ENCODE peak calls at places on chromosome 22, in eight cellular contexts. J is HS-27A; B is choroid plexus epithelial cell; E is HCEC 1CT; A is astrocyte of the spinal cord; O is pons; C is stimulated activated CD8-positive, alpha-beta memory T cell treated with anti-CD3 and anti-CD28 coated beads, Interleukin-4, amount 100 ng/mL, for 24 hours; U is GM18507. X is an unnamed sample.

GRCh38 chr22:40213478-40213877 is 35.8 kb downstream of the TNRC6B start:
- DNase-seq in A (peak), C (no peak), E (no peak), J (no peak), U (no peak), O (no peak), B (peak), X (no peak)

GRCh38 chr22:47613606-47614350 is 851.3 kb downstream of the TBC1D22A start:
- DNase-seq in A (no peak), J (no peak), O (no peak), E (no peak), C (no peak), B (no peak), U (no peak), X (no peak)

GRCh38 chr22:49208768-49209252 is 618.9 kb downstream of the BRD1 start:
- DNase-seq in A (no peak), B (no peak), O (no peak), U (no peak), J (no peak), C (no peak), E (no peak), X (no peak)

GRCh38 chr22:24580276-24580675 is 12.6 kb downstream of the LRRC75B start:
- DNase-seq in E (peak), C (no peak), B (peak), J (no peak), A (peak), U (no peak), O (no peak), X (peak)

GRCh38 chr22:47630741-47631534 is 868.5 kb downstream of the TBC1D22A start:
- DNase-seq in A (no peak), C (no peak), E (no peak), U (no peak), J (no peak), B (no peak), O (no peak), X (no peak)

GRCh38 chr22:22342697-22343602 is 98.4 kb downstream of the VPREB1 start:
- DNase-seq in J (no peak), C (peak), O (no peak), A (peak), B (peak), U (peak), E (no peak), X (peak)

GRCh38 chr22:18096823-18097222 is 13.8 kb upstream of the TUBA8 start:
- DNase-seq in J (no peak), U (no peak), C (no peak), A (no peak), O (no peak), B (no peak), E (no peak), X (no peak)

GRCh38 chr22:17836977-17837742 is 62.9 kb upstream of the BID start:
- DNase-seq in C (no peak), O (no peak), B (peak), U (no peak), E (no peak), A (no peak), J (no peak), X (no peak)

GRCh38 chr22:43206515-43207161 is 19.7 kb upstream of the TTLL12 start:
- DNase-seq in U (no peak), B (no peak), O (no peak), C (no peak), E (no peak), A (no peak), J (no peak), X (no peak)

GRCh38 chr22:19576460-19577421 is 52.5 kb upstream of the CLDN5 start:
- DNase-seq in C (peak), E (peak), B (peak), J (no peak), U (peak), O (no peak), A (peak), X (peak)

GRCh38 chr22:50622723-50623327 is 5.1 kb downstream of the ARSA start:
- DNase-seq in A (no peak), B (no peak), C (no peak), O (no peak), E (no peak), U (no peak), J (no peak), X (peak)

GRCh38 chr22:18962308-18962635 is 26.2 kb upstream of the PRODH start:
- DNase-seq in C (no peak), O (no peak), E (no peak), J (no peak), A (no peak), B (no peak), U (no peak), X (no peak)

GRCh38 chr22:20440637-20441591 is 3.3 kb upstream of the SCARF2 start:
- DNase-seq in B (no peak), O (no peak), J (no peak), E (no peak), A (no peak), U (no peak), C (no peak), X (no peak)

GRCh38 chr22:18991828-18992442 is 55.8 kb upstream of the PRODH start:
- DNase-seq in A (no peak), U (no peak), B (no peak), O (no peak), C (no peak), E (no peak), J (no peak), X (no peak)

GRCh38 chr22:19848298-19849224 is 6.1 kb downstream of the GNB1L start:
- DNase-seq in E (peak), O (no peak), C (no peak), B (no peak), U (no peak), A (no peak), J (no peak), X (peak)

GRCh38 chr22:17218341-17218740 is 894 bp downstream of the ADA2 start:
- DNase-seq in J (no peak), C (no peak), U (no peak), B (no peak), E (no peak), O (no peak), A (no peak), X (no peak)